ENCODE peak calls at places on chromosomes 6 and 20, in ten cellular contexts. I is heart right ventricle; S is psoas muscle; L is HCT116; B is activated B cell treated with CpG ODN at 0.5 μM for 24 hours; Q is DMS 273 treated with DMSO at 0.1 percent for 48 hours; N is activated T-cell treated with anti-CD3 and anti-CD28 coated beads, Interleukin-2, amount 50 U/mL, for 48 hours; D is NCI-H748 treated with DMSO at 0.1 percent for 48 hours; X is ELF-1; O is IMR-90. J is an unnamed sample.

GRCh38 chr6:15551798-15552197 is 111.0 kb downstream of the DTNBP1 start:
- DNase-seq in I (peak), S (no peak), L (no peak), B (no peak), Q (no peak), N (no peak), D (no peak), X (peak), O (peak), J (peak)

GRCh38 chr6:32086661-32087573 is 22.2 kb downstream of the TNXB start:
- DNase-seq in I (no peak), S (peak), L (no peak), B (no peak), Q (no peak), N (peak), D (no peak), X (peak), O (peak), J (no peak)

GRCh38 chr20:17226410-17227198 is at the start of gene PCSK2:
- DNase-seq in I (peak), S (peak), L (no peak), B (no peak), Q (peak), N (no peak), D (peak), X (peak), O (peak), J (peak)

GRCh38 chr6:17099401-17100059 is 2.3 kb upstream of the STMND1 start:
- DNase-seq in I (no peak), S (no peak), L (no peak), B (no peak), Q (no peak), N (no peak), D (no peak), X (no peak), O (no peak), J (no peak)

GRCh38 chr6:82840571-82840970 is 225.1 kb downstream of the UBE3D start:
- DNase-seq in I (no peak), S (no peak), L (no peak), B (no peak), Q (no peak), N (no peak), D (no peak), X (no peak), O (peak), J (no peak)

GRCh38 chr6:124765314-124765713 is 196.9 kb upstream of the RNF217 start:
- DNase-seq in I (peak), S (no peak), L (no peak), B (no peak), Q (no peak), N (no peak), D (no peak), X (no peak), O (no peak), J (no peak)

GRCh38 chr6:117591405-117591804 is 10.9 kb downstream of the GOPC start:
- DNase-seq in I (no peak), S (no peak), L (no peak), B (no peak), Q (no peak), N (no peak), D (no peak), X (no peak), O (peak), J (no peak)

GRCh38 chr20:19653328-19653727 is 104.7 kb upstream of the RIN2 start:
- DNase-seq in I (no peak), S (no peak), L (no peak), B (no peak), Q (no peak), N (no peak), D (no peak), X (no peak), O (no peak), J (no peak)

GRCh38 chr20:17227669-17228623 is 1.1 kb downstream of the PCSK2 start:
- DNase-seq in I (no peak), S (no peak), L (no peak), B (no peak), Q (no peak), N (no peak), D (peak), X (peak), O (peak), J (no peak)

GRCh38 chr6:47117314-47117713 is 75.2 kb upstream of the ADGRF1 start:
- DNase-seq in I (no peak), S (no peak), L (no peak), B (no peak), Q (no peak), N (no peak), D (no peak), X (no peak), O (no peak), J (no peak)

GRCh38 chr20:49893242-49894072 is 21.9 kb downstream of the SPATA2 start:
- DNase-seq in I (no peak), S (no peak), L (no peak), B (no peak), Q (no peak), N (peak), D (no peak), X (no peak), O (peak), J (no peak)

GRCh38 chr6:116446399-116446798 is 14.8 kb upstream of the CALHM6 start:
- DNase-seq in I (no peak), S (no peak), L (no peak), B (no peak), Q (no peak), N (no peak), D (no peak), X (no peak), O (no peak), J (no peak)

GRCh38 chr6:67811239-67812037 is 823.6 kb upstream of the ADGRB3 start:
- DNase-seq in I (no peak), S (no peak), L (no peak), B (no peak), Q (no peak), N (no peak), D (no peak), X (no peak), O (no peak), J (no peak)

GRCh38 chr6:119157495-119157827 is 79.0 kb upstream of the FAM184A start:
- DNase-seq in I (no peak), S (no peak), L (no peak), B (no peak), Q (no peak), N (no peak), D (no peak), X (no peak), O (no peak), J (no peak)

GRCh38 chr6:19691465-19692167 is 145.6 kb upstream of the ID4 start:
- DNase-seq in I (no peak), S (no peak), L (no peak), B (no peak), Q (peak), N (no peak), D (no peak), X (peak), O (no peak), J (no peak)

GRCh38 chr6:158002249-158002950 is 20.7 kb downstream of the SYNJ2 start:
- DNase-seq in I (no peak), S (no peak), L (peak), B (no peak), Q (no peak), N (no peak), D (no peak), X (peak), O (no peak), J (no peak)

GRCh38 chr6:44514576-44515193 is 127.2 kb downstream of the CDC5L start:
- DNase-seq in I (no peak), S (no peak), L (no peak), B (no peak), Q (no peak), N (peak), D (no peak), X (no peak), O (no peak), J (no peak)

GRCh38 chr6:14317616-14318015 is 200.0 kb downstream of the CD83 start:
- DNase-seq in I (no peak), S (no peak), L (no peak), B (no peak), Q (no peak), N (no peak), D (peak), X (no peak), O (no peak), J (no peak)

GRCh38 chr6:168995526-168996100 is 258.0 kb downstream of the THBS2 start:
- DNase-seq in I (no peak), S (no peak), L (no peak), B (no peak), Q (no peak), N (no peak), D (no peak), X (no peak), O (no peak), J (no peak)

GRCh38 chr6:7268362-7269310 is 44.4 kb downstream of the SSR1 start:
- DNase-seq in I (no peak), S (no peak), L (no peak), B (no peak), Q (no peak), N (peak), D (no peak), X (no peak), O (no peak), J (no peak)

GRCh38 chr20:56689318-56689717 is 60.2 kb downstream of the TFAP2C start:
- DNase-seq in I (no peak), S (no peak), L (no peak), B (no peak), Q (no peak), N (no peak), D (no peak), X (peak), O (no peak), J (no peak)

GRCh38 chr20:62516345-62516744 is 40.5 kb upstream of the GATA5 start:
- DNase-seq in I (no peak), S (no peak), L (no peak), B (no peak), Q (no peak), N (no peak), D (no peak), X (peak), O (no peak), J (peak)

GRCh38 chr6:113094781-113095180 is 747.7 kb downstream of the RFPL4B start:
- DNase-seq in I (no peak), S (no peak), L (no peak), B (no peak), Q (no peak), N (no peak), D (no peak), X (no peak), O (peak), J (no peak)

GRCh38 chr6:101117397-101118185 is 236.5 kb upstream of the ASCC3 start:
- DNase-seq in I (no peak), S (no peak), L (no peak), B (no peak), Q (no peak), N (no peak), D (peak), X (peak), O (no peak), J (no peak)

GRCh38 chr6:131250121-131250520 is 114.9 kb downstream of the AKAP7 start:
- DNase-seq in I (peak), S (peak), L (no peak), B (peak), Q (no peak), N (no peak), D (no peak), X (peak), O (peak), J (peak)

GRCh38 chr6:48614326-48614725 is 503.3 kb upstream of the PTCHD4 start:
- DNase-seq in I (no peak), S (no peak), L (no peak), B (no peak), Q (no peak), N (no peak), D (no peak), X (no peak), O (no peak), J (no peak)

GRCh38 chr6:108002365-108003221 is 44.6 kb upstream of the SEC63 start:
- DNase-seq in I (no peak), S (no peak), L (no peak), B (no peak), Q (no peak), N (no peak), D (peak), X (peak), O (peak), J (no peak)

GRCh38 chr6:15351631-15352030 is 105.8 kb downstream of the JARID2 start:
- DNase-seq in I (peak), S (peak), L (no peak), B (no peak), Q (no peak), N (no peak), D (no peak), X (no peak), O (peak), J (peak)

GRCh38 chr6:44446626-44447297 is 59.3 kb downstream of the CDC5L start:
- DNase-seq in I (no peak), S (no peak), L (no peak), B (no peak), Q (peak), N (no peak), D (no peak), X (no peak), O (peak), J (no peak)

J was measured in heart left ventricle.